ENCODE peak calls at places on chromosome 12, in eight cellular contexts. B is activated CD8-positive, alpha-beta memory T cell treated with anti-CD3 and anti-CD28 coated beads, Interleukin-2, amount 50 U/mL, for 48 hours; C is NCI-H1417; J is Daoy; Y is endothelial cell; P is stimulated activated CD8-positive, alpha-beta memory T cell treated with anti-CD3 and anti-CD28 coated beads, Interleukin-15, amount 100 ng/mL, for 24 hours; D is WERI-Rb-1; Z is A172. T is an unnamed sample.

GRCh38 chr12:5985471-5985870 is 40.4 kb upstream of the ANO2 start:
- DNase-seq in B (no peak), C (no peak), J (no peak), Y (no peak), P (no peak), D (no peak), Z (no peak), T (no peak)

GRCh38 chr12:80325167-80325959 is 118.7 kb upstream of the PTPRQ start:
- DNase-seq in B (no peak), C (no peak), J (no peak), Y (no peak), P (no peak), D (no peak), Z (no peak), T (no peak)

GRCh38 chr12:88627501-88627900 is 47.2 kb upstream of the KITLG start:
- DNase-seq in B (no peak), C (no peak), J (no peak), Y (no peak), P (no peak), D (no peak), Z (no peak), T (no peak)

GRCh38 chr12:126873701-126874100 is 1393.3 kb upstream of the TMEM132C start:
- DNase-seq in B (no peak), C (no peak), J (no peak), Y (no peak), P (no peak), D (no peak), Z (no peak), T (no peak)

GRCh38 chr12:51591020-51591901 is at the start of gene SCN8A:
- DNase-seq in B (peak; percentile 74), C (peak; percentile 88), J (peak; percentile 73), Y (peak; percentile 30), P (peak; percentile 13), D (peak; percentile 86), Z (peak; percentile 11), T (no peak)

GRCh38 chr12:104377507-104377812 is 73.9 kb downstream of the EID3 start:
- DNase-seq in B (peak; percentile 29), C (no peak), J (no peak), Y (no peak), P (no peak), D (no peak), Z (no peak), T (no peak)

GRCh38 chr12:61538951-61539350 is 721.3 kb upstream of the USP15 start:
- DNase-seq in B (no peak), C (no peak), J (no peak), Y (peak; percentile 21), P (no peak), D (peak; percentile 11), Z (no peak), T (no peak)

GRCh38 chr12:3777206-3777809 is 24.4 kb upstream of the CRACR2A start:
- DNase-seq in B (no peak), C (peak; percentile 58), J (peak; percentile 38), Y (peak; percentile 34), P (no peak), D (no peak), Z (peak; percentile 22), T (no peak)

GRCh38 chr12:89919241-89919906 is 210.7 kb upstream of the ATP2B1 start:
- DNase-seq in B (no peak), C (no peak), J (no peak), Y (no peak), P (no peak), D (no peak), Z (no peak), T (no peak)

GRCh38 chr12:117363953-117364486 is 2.6 kb upstream of the NOS1 start:
- DNase-seq in B (no peak), C (peak; percentile 15), J (peak; percentile 51), Y (peak; percentile 24), P (no peak), D (no peak), Z (no peak), T (no peak)

GRCh38 chr12:1882850-1883470 is 35.5 kb downstream of the CACNA2D4 start:
- DNase-seq in B (no peak), C (no peak), J (no peak), Y (no peak), P (no peak), D (no peak), Z (no peak), T (no peak)

GRCh38 chr12:33593753-33594152 is 154.1 kb upstream of the SYT10 start:
- DNase-seq in B (no peak), C (no peak), J (no peak), Y (no peak), P (no peak), D (no peak), Z (no peak), T (no peak)